ENCODE peak calls at places on chromosomes 16 and 17, in seven cellular contexts. M is left ventricle myocardium inferior, P is BJ, U is astrocyte of the spinal cord, F is GM23338, Q is foreskin fibroblast, O is WERI-Rb-1. E is an unnamed sample.
A peak's percentile ranks its signal among the peaks of the same experiment; 100 is the strongest.

GRCh38 chr17:77736207-77736600 is 222.3 kb upstream of the TNRC6C start:
- DNase-seq in M (peak; percentile 26), Q (no peak), O (no peak), P (no peak), U (no peak), F (peak; percentile 29), E (peak; percentile 21)

GRCh38 chr17:58339775-58340622 is 11.4 kb upstream of the TSPOAP1 start:
- DNase-seq in P (no peak), Q (no peak), O (no peak), U (no peak), F (no peak), M (no peak), E (no peak)

GRCh38 chr16:52515068-52515671 is 31.8 kb downstream of the TOX3 start:
- DNase-seq in U (no peak), O (no peak), F (peak; percentile 57), P (no peak), M (no peak), Q (peak; percentile 0), E (no peak)

GRCh38 chr17:37816951-37817350 is 72.1 kb upstream of the HNF1B start:
- DNase-seq in P (no peak), F (peak; percentile 34), O (no peak), U (no peak), Q (no peak), M (no peak), E (no peak)

GRCh38 chr17:50064253-50064991 is 8.5 kb downstream of the ITGA3 start:
- DNase-seq in O (no peak), U (peak; percentile 91), F (peak; percentile 50), Q (peak; percentile 98), P (peak; percentile 86), M (no peak), E (no peak)

GRCh38 chr17:77796201-77796860 is 162.2 kb upstream of the TNRC6C start:
- DNase-seq in Q (peak; percentile 15), O (no peak), F (no peak), P (no peak), M (no peak), U (no peak), E (peak; percentile 24)

GRCh38 chr16:521381-522210 is 5.9 kb upstream of the CAPN15 start:
- DNase-seq in P (no peak), Q (no peak), M (no peak), O (no peak), U (no peak), F (peak; percentile 91), E (peak; percentile 80)

GRCh38 chr16:57863434-57864160 is 61.3 kb upstream of the KIFC3 start:
- DNase-seq in F (peak; percentile 88), U (peak; percentile 83), M (peak; percentile 45), Q (peak; percentile 85), P (peak; percentile 40), O (peak; percentile 74), E (peak; percentile 58)

GRCh38 chr17:56431736-56432135 is 161.8 kb upstream of the NOG start:
- DNase-seq in M (no peak), F (peak; percentile 21), U (no peak), Q (no peak), P (no peak), O (no peak), E (no peak)

GRCh38 chr17:64022631-64023063 is 2.2 kb upstream of the ICAM2 start:
- DNase-seq in P (no peak), O (no peak), M (no peak), F (no peak), Q (no peak), U (no peak), E (peak; percentile 11)

GRCh38 chr17:80457236-80457856 is 19.1 kb downstream of the NPTX1 start:
- DNase-seq in M (no peak), O (no peak), Q (no peak), P (no peak), U (no peak), F (no peak), E (no peak)

GRCh38 chr17:41885733-41886132 is 20.5 kb upstream of the KLHL11 start:
- DNase-seq in Q (no peak), U (no peak), F (peak; percentile 13), P (no peak), O (peak; percentile 66), M (no peak), E (no peak)

GRCh38 chr16:29900888-29901606 is 759 bp downstream of the ASPHD1 start:
- DNase-seq in P (no peak), O (no peak), U (no peak), Q (peak; percentile 39), F (peak; percentile 41), M (no peak), E (no peak)

GRCh38 chr17:39665642-39666221 is 583 bp downstream of the TCAP start:
- DNase-seq in F (no peak), O (peak; percentile 64), U (no peak), M (no peak), P (no peak), Q (peak; percentile 23), E (no peak)

GRCh38 chr17:38710985-38711384 is 5.9 kb downstream of the MLLT6 start:
- DNase-seq in Q (no peak), O (no peak), U (no peak), P (no peak), M (no peak), F (no peak), E (no peak)

GRCh38 chr16:14232106-14232890 is 161.2 kb downstream of the MRTFB start:
- DNase-seq in O (no peak), F (no peak), U (peak; percentile 31), Q (no peak), P (no peak), M (no peak), E (no peak)

GRCh38 chr16:10616744-10617640 is 36.6 kb upstream of the EMP2 start:
- DNase-seq in M (peak; percentile 74), F (peak; percentile 61), Q (peak; percentile 73), U (peak; percentile 58), P (no peak), O (no peak), E (peak; percentile 93)

GRCh38 chr17:55726440-55726839 is 3.8 kb upstream of the TMEM100 start:
- DNase-seq in M (peak; percentile 52), F (no peak), P (peak; percentile 75), O (no peak), Q (peak; percentile 100), U (peak; percentile 92), E (peak; percentile 33)

GRCh38 chr16:27717726-27718125 is 167.8 kb downstream of the KATNIP start:
- DNase-seq in U (no peak), P (no peak), O (peak; percentile 42), Q (no peak), M (no peak), F (no peak), E (no peak)

GRCh38 chr16:17038415-17038814 is 432.3 kb downstream of the XYLT1 start:
- DNase-seq in P (no peak), Q (no peak), M (no peak), F (no peak), U (no peak), O (no peak), E (no peak)

GRCh38 chr17:2369551-2370210 is 31.2 kb downstream of the MNT start:
- DNase-seq in O (peak; percentile 62), P (no peak), Q (peak; percentile 42), F (peak; percentile 78), U (no peak), M (no peak), E (no peak)

GRCh38 chr16:65226077-65226476 is 104.2 kb upstream of the CDH11 start:
- DNase-seq in F (peak; percentile 11), O (no peak), P (no peak), U (no peak), M (no peak), Q (no peak), E (no peak)

GRCh38 chr17:36183001-36183810 is 6.8 kb upstream of the TBC1D3B start:
- DNase-seq in F (peak; percentile 92), Q (peak; percentile 90), O (peak; percentile 83), U (peak; percentile 85), M (peak; percentile 66), P (no peak), E (peak; percentile 72)

GRCh38 chr17:57021226-57021940 is 43.5 kb downstream of the SCPEP1 start:
- DNase-seq in P (no peak), Q (no peak), O (no peak), U (no peak), F (no peak), M (no peak), E (peak; percentile 71)

DNA sequence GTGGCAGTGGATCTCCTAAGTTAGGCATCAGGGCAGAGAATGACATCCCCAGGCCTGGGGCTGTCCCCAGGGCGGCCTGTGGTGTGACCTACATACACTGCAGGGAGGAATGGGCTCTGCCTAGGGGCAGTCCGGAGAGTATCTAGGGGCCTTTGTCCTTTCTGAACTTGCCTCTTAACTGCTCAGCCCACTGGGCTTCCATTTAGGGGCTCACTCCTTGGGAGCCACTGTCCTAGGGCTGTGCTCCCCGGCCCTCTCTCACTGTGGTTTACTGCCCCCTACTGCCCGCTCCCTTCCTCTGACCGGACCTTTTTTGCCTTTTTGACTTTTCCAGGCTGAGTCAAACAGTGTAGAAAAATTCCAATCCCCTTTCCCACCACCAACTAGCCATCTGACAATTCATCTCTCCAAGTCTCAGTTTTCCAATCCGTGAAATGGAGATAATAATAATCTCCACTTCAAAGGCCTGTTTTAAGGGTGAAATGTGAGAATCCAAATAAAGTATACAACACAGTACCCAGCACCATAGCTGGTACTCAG is 66.8 kb downstream of the DNAH3 start:
- DNase-seq in O (peak; percentile 81), F (peak; percentile 93), M (peak; percentile 64), U (peak; percentile 50), Q (peak; percentile 78), P (no peak), E (peak; percentile 71)
- TF ChIP-seq CTCF in O (peak; percentile 81), F (peak; percentile 91), M (peak; percentile 83), U (peak; percentile 68), Q (peak; percentile 75), P (peak; percentile 72), E (peak; percentile 57)

DNA sequence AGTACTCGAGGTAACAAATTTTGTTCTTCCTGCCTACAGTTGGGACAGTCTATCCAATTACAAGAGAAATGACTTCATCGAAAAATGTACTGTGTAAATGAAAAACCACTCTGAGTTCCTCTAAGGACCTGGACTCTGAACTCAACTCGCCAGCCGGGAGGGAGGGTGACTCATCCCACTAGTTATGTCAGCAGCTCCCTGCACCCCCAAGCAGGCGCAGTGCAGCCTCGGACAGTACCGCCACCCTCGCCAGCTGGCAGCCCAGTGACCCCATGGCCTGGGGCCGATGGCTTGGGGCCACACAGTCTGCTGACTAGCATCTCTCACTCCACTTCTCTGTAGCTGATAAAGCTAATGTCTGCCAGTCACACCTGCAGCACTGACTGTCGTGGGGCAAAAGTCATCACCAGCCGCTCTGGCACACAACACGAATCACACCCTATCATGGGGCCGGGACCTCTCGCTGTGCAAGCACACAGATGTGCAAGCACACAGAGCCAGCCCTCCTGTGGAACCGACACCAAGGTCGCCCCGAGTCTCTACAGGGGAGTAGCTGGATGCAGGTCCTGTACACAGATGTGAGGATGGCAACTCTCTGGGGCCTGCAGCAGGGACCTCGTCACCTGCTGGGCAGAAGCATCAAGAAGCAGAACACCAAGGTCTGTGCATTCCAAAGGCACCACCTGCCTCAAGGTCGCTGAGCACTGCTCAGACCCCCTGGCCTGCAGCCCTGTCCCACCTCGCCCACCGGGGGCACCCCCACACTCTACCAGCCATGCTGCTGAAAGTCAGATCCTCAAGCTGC is 5.7 kb downstream of the CSNK1D start:
- DNase-seq in U (peak; percentile 95), P (peak; percentile 86), M (peak; percentile 94), O (no peak), F (no peak), Q (peak; percentile 97), E (peak; percentile 94)
- H3K4me3 ChIP-seq in U (peak overlapping the region; percentile 7), P (no peak overlapping the region), M (peak overlapping the region; percentile 54), O (no peak overlapping the region), F (no peak overlapping the region), Q (peak overlapping the region; percentile 25), E (no peak overlapping the region)

GRCh38 chr17:66715076-66715675 is 119.7 kb upstream of the CACNG5 start:
- DNase-seq in P (no peak), O (no peak), Q (no peak), U (no peak), M (no peak), F (no peak), E (peak; percentile 70)
- TF ChIP-seq CTCF in P (no peak), O (no peak), Q (no peak), U (no peak), M (no peak), F (no peak), E (no peak)

GRCh38 chr16:12609937-12610699 is 193.6 kb downstream of the CPPED1 start:
- DNase-seq in F (no peak), Q (no peak), U (no peak), O (no peak), M (no peak), P (no peak), E (no peak)
- H3K4me3 ChIP-seq in F (no peak overlapping the region), Q (no peak overlapping the region), U (no peak overlapping the region), O (no peak overlapping the region), M (no peak overlapping the region), P (no peak overlapping the region), E (no peak overlapping the region)

E was measured in colonic mucosa.